ENCODE peak calls at places on chromosomes 3 and 15, in six cellular contexts. One of them, this sample, is unnamed.

GRCh38 chr3:184155644-184156521 is 706 bp downstream of the DVL3 start:
- DNase-seq in H9: peak
- DNase-seq in AG08395: peak
- DNase-seq in GDM1: no peak
- DNase-seq in iris pigment epithelial cell: peak
- DNase-seq in PC-9: no peak
- DNase-seq in this sample: no peak

GRCh38 chr15:30791239-30791638 is 112.5 kb upstream of the FAN1 start:
- DNase-seq in GDM1: no peak
- DNase-seq in AG08395: no peak
- DNase-seq in PC-9: peak
- DNase-seq in H9: peak
- DNase-seq in iris pigment epithelial cell: no peak
- DNase-seq in this sample: no peak

GRCh38 chr3:81339040-81339845 is 422.2 kb downstream of the GBE1 start:
- DNase-seq in PC-9: peak
- DNase-seq in AG08395: peak
- DNase-seq in H9: no peak
- DNase-seq in iris pigment epithelial cell: peak
- DNase-seq in GDM1: no peak
- DNase-seq in this sample: peak

GRCh38 chr3:106399208-106399607 is 530.4 kb upstream of the CBLB start:
- DNase-seq in iris pigment epithelial cell: peak
- DNase-seq in PC-9: no peak
- DNase-seq in GDM1: no peak
- DNase-seq in H9: no peak
- DNase-seq in AG08395: no peak
- DNase-seq in this sample: no peak

GRCh38 chr15:22980189-22981136 is at the start of gene CYFIP1:
- DNase-seq in PC-9: peak
- DNase-seq in iris pigment epithelial cell: peak
- DNase-seq in GDM1: peak
- DNase-seq in AG08395: peak
- DNase-seq in H9: peak
- DNase-seq in this sample: no peak

GRCh38 chr3:14957933-14958332 is 10.6 kb downstream of the NR2C2 start:
- DNase-seq in GDM1: no peak
- DNase-seq in AG08395: no peak
- DNase-seq in H9: no peak
- DNase-seq in iris pigment epithelial cell: peak
- DNase-seq in PC-9: no peak
- DNase-seq in this sample: no peak

GRCh38 chr3:385151-385550 is 188.6 kb downstream of the CHL1 start:
- DNase-seq in GDM1: no peak
- DNase-seq in H9: no peak
- DNase-seq in AG08395: no peak
- DNase-seq in iris pigment epithelial cell: peak
- DNase-seq in PC-9: no peak
- DNase-seq in this sample: no peak

GRCh38 chr15:90565866-90566265 is 36.1 kb downstream of the CRTC3 start:
- DNase-seq in GDM1: no peak
- DNase-seq in iris pigment epithelial cell: no peak
- DNase-seq in AG08395: no peak
- DNase-seq in H9: no peak
- DNase-seq in PC-9: no peak
- DNase-seq in this sample: no peak

GRCh38 chr3:94234177-94234788 is 171.4 kb downstream of the NSUN3 start:
- DNase-seq in AG08395: peak
- DNase-seq in iris pigment epithelial cell: peak
- DNase-seq in GDM1: no peak
- DNase-seq in H9: no peak
- DNase-seq in PC-9: peak
- DNase-seq in this sample: peak

This sample was measured in Jurkat, Clone E6-1.